ENCODE peak calls at places on chromosomes 5 and 9, in six cellular contexts. M is neuronal stem cell, Y is H9, D is H1, W is mesenchymal stem cell, Z is IMR-90. X is an unnamed sample.

GRCh38 chr5:72611111-72611724 is 104.0 kb upstream of the ZNF366 start:
- DNase-seq in M (peak), Y (peak), D (peak), W (peak), Z (peak), X (peak)

GRCh38 chr5:19334278-19334677 is 653.7 kb downstream of the CDH18 start:
- DNase-seq in M (no peak), Y (no peak), D (no peak), W (no peak), Z (no peak), X (no peak)

GRCh38 chr9:125755340-125755739 is 8.2 kb downstream of the PBX3 start:
- DNase-seq in M (no peak), Y (no peak), D (no peak), W (peak), Z (no peak), X (peak)

GRCh38 chr5:110807174-110807573 is 68.4 kb downstream of the SLC25A46 start:
- DNase-seq in M (no peak), Y (no peak), D (no peak), W (peak), Z (peak), X (no peak)

GRCh38 chr5:36950586-36951457 is 74.3 kb downstream of the NIPBL start:
- DNase-seq in M (no peak), Y (no peak), D (no peak), W (peak), Z (peak), X (no peak)

GRCh38 chr9:113910036-113910639 is 34.0 kb downstream of the ZNF618 start:
- DNase-seq in M (no peak), Y (peak), D (no peak), W (no peak), Z (no peak), X (no peak)

GRCh38 chr9:35114113-35114847 is 1.4 kb downstream of the ATOSB start:
- DNase-seq in M (peak), Y (peak), D (peak), W (peak), Z (peak), X (peak)

GRCh38 chr5:84870369-84870768 is 485.7 kb upstream of the EDIL3 start:
- DNase-seq in M (no peak), Y (no peak), D (no peak), W (no peak), Z (no peak), X (no peak)

GRCh38 chr5:7802855-7803254 is 48.1 kb downstream of the CFAP90 start:
- DNase-seq in M (no peak), Y (no peak), D (no peak), W (no peak), Z (no peak), X (no peak)

GRCh38 chr9:113409883-113410206 is 630 bp downstream of the POLE3 start:
- DNase-seq in M (no peak), Y (no peak), D (no peak), W (no peak), Z (no peak), X (no peak)

GRCh38 chr9:11319477-11320060 is 706.8 kb upstream of the PTPRD start:
- DNase-seq in M (peak), Y (no peak), D (no peak), W (peak), Z (no peak), X (peak)

GRCh38 chr5:6520201-6520600 is 71.5 kb downstream of the UBE2QL1 start:
- DNase-seq in M (no peak), Y (no peak), D (no peak), W (no peak), Z (no peak), X (no peak)

GRCh38 chr5:149666212-149666852 is 63.8 kb upstream of the PPARGC1B start:
- DNase-seq in M (no peak), Y (no peak), D (no peak), W (peak), Z (peak), X (no peak)

GRCh38 chr5:177369050-177369912 is 11.6 kb downstream of the RGS14 start:
- DNase-seq in M (no peak), Y (no peak), D (no peak), W (peak), Z (no peak), X (peak)

GRCh38 chr5:115770466-115770865 is 46.0 kb downstream of the CDO1 start:
- DNase-seq in M (peak), Y (peak), D (peak), W (no peak), Z (peak), X (peak)

GRCh38 chr5:77900691-77901090 is 124.6 kb upstream of the TBCA start:
- DNase-seq in M (no peak), Y (no peak), D (no peak), W (no peak), Z (no peak), X (no peak)

GRCh38 chr9:134066546-134066922 is 1.3 kb downstream of the BRD3 start:
- DNase-seq in M (no peak), Y (no peak), D (no peak), W (peak), Z (peak), X (peak)

GRCh38 chr9:94554078-94554438 is 825 bp upstream of the PCAT7 start:
- DNase-seq in M (peak), Y (no peak), D (no peak), W (no peak), Z (no peak), X (no peak)

GRCh38 chr9:105328872-105329728 is 84.6 kb downstream of the SLC44A1 start:
- DNase-seq in M (no peak), Y (no peak), D (no peak), W (no peak), Z (no peak), X (peak)

GRCh38 chr5:148920646-148921288 is 94.4 kb downstream of the ADRB2 start:
- DNase-seq in M (no peak), Y (peak), D (no peak), W (no peak), Z (no peak), X (no peak)

GRCh38 chr5:150209020-150209635 is 19.3 kb downstream of the SLC6A7 start:
- DNase-seq in M (no peak), Y (no peak), D (no peak), W (peak), Z (peak), X (peak)

GRCh38 chr5:17910318-17910717 is 276.1 kb downstream of the TAF11L14 start:
- DNase-seq in M (no peak), Y (no peak), D (no peak), W (no peak), Z (peak), X (no peak)

GRCh38 chr9:133347515-133347984 is 381 bp downstream of the MED22 start:
- DNase-seq in M (peak), Y (no peak), D (no peak), W (peak), Z (no peak), X (peak)

GRCh38 chr5:128346038-128346437 is 192.0 kb downstream of the FBN2 start:
- DNase-seq in M (no peak), Y (no peak), D (no peak), W (no peak), Z (no peak), X (no peak)

GRCh38 chr9:95175523-95175922 is 142.0 kb downstream of the FANCC start:
- DNase-seq in M (no peak), Y (no peak), D (no peak), W (no peak), Z (no peak), X (no peak)

GRCh38 chr9:93035821-93036351 is 22.6 kb upstream of the SUSD3 start:
- DNase-seq in M (no peak), Y (no peak), D (no peak), W (no peak), Z (no peak), X (no peak)

GRCh38 chr5:95786821-95787408 is 35.6 kb downstream of the GLRX start:
- DNase-seq in M (no peak), Y (no peak), D (no peak), W (no peak), Z (peak), X (peak)

GRCh38 chr9:99368341-99369326 is 146.6 kb downstream of the SEC61B start:
- DNase-seq in M (peak), Y (no peak), D (no peak), W (peak), Z (peak), X (no peak)

GRCh38 chr5:90888511-90889324 is 330.1 kb downstream of the ADGRV1 start:
- DNase-seq in M (no peak), Y (no peak), D (no peak), W (no peak), Z (peak), X (no peak)

GRCh38 chr9:125850231-125850630 is 103.1 kb downstream of the PBX3 start:
- DNase-seq in M (no peak), Y (no peak), D (no peak), W (no peak), Z (no peak), X (no peak)

GRCh38 chr5:55471468-55471867 is 63.3 kb downstream of the PLPP1 start:
- DNase-seq in M (no peak), Y (no peak), D (no peak), W (no peak), Z (no peak), X (no peak)

GRCh38 chr5:124941051-124942049 is 194.9 kb upstream of the ZNF608 start:
- DNase-seq in M (no peak), Y (no peak), D (no peak), W (no peak), Z (no peak), X (no peak)

GRCh38 chr5:170316933-170317332 is 19.4 kb upstream of the LCP2 start:
- DNase-seq in M (no peak), Y (no peak), D (no peak), W (no peak), Z (no peak), X (no peak)

GRCh38 chr9:125558453-125559084 is 148.4 kb downstream of the MAPKAP1 start:
- DNase-seq in M (peak), Y (peak), D (peak), W (peak), Z (peak), X (peak)

GRCh38 chr5:128062172-128062746 is 21.3 kb upstream of the SLC12A2 start:
- DNase-seq in M (no peak), Y (no peak), D (no peak), W (peak), Z (peak), X (no peak)

GRCh38 chr9:91766301-91766700 is 183.7 kb downstream of the ROR2 start:
- DNase-seq in M (no peak), Y (no peak), D (no peak), W (no peak), Z (no peak), X (no peak)

GRCh38 chr5:151195622-151196021 is 28.3 kb downstream of the CCDC69 start:
- DNase-seq in M (no peak), Y (no peak), D (no peak), W (no peak), Z (no peak), X (no peak)

GRCh38 chr5:116361171-116361967 is 213.3 kb downstream of the SEMA6A start:
- DNase-seq in M (peak), Y (peak), D (peak), W (peak), Z (no peak), X (peak)

GRCh38 chr5:5352675-5353074 is 69.8 kb upstream of the ICE1 start:
- DNase-seq in M (no peak), Y (no peak), D (no peak), W (no peak), Z (no peak), X (no peak)
- H3K23ac ChIP-seq in M (peak), Y (no peak), D (no peak), W (no peak), Z (no peak), X (no peak)

DNA sequence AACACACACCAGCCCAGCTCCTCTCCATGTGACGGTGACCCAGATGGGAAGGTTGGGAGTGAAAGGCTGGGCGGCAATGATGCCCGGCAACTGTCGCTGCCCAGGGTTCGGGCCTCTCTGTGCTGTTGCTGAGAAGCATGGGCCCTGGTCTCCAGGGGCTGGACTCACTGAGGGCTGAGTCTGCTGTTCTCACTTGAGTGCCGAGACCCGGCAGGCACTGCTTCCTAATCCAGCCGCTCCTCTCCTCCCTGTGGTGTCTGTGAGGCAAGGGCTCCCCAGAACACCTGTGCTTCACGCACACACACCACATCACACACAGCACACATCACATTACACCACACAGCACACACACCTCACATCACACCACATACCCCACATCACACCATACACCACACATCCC is 493.6 kb downstream of the GADD45G start:
- DNase-seq in M (no peak), Y (no peak), D (no peak), W (no peak), Z (no peak), X (no peak)
- H3K23ac ChIP-seq in M (no peak), Y (no peak), D (peak), W (no peak), Z (no peak), X (no peak)

DNA sequence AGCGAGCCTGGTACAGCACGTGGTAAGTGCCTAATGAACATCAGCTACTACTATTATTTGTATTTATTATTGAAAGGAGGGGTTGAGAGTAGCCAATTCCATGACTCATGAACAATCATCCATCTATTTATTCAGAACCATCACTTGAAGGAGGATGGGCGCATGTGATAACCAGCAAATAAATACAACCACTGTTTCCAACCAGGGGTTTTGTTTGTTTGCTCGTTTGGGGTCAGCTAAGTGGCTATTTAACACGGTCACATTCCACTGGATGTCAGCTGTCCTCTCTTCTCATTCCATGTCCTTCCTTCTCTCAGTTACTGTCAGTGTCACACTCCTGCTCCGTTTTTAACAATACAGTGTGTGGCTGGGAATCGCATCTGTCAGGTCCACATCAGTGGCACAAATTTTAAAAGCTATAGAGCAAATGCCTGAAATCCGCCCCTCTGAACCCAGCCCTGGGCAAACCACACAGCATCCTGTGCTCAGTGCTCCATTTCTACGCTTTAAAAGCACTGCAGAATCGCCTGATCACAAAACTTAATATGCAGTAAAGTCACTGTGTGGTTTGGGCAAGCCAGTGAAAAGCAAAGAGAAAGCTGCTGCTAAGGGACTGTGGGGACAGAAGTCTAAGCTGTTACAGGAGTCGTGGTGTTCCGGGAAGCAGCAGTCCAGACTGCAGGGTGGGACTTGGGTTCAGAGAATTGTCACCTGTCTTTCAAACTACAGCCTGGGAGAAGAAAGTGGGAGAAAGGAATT is 8.5 kb downstream of the RAPGEF1 start:
- DNase-seq in M (no peak), Y (no peak), D (no peak), W (peak), Z (peak), X (no peak)
- H3K23ac ChIP-seq in M (no peak), Y (no peak), D (no peak), W (no peak), Z (peak), X (peak)

DNA sequence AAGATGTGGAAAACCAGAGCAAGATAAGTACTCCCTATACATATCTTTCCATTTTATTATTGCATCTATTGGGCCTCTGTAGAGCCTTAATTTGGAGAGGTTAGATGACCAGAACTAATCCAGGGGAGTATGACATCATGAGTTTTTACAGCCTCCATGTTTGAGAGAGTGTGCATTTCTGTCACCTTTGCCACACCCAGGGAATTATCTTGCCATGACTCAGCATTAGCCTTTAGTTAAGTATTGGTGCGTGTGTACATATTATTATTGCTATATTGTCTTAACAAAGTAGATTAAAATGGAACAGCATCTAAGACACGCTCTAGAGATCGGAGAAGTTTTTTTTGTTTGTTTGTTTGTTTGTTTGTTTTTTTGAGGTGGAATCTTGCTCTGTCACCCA is 27.6 kb downstream of the DIMT1 start:
- DNase-seq in M (no peak), Y (no peak), D (no peak), W (no peak), Z (peak), X (no peak)
- H3K23ac ChIP-seq in M (no peak), Y (no peak), D (no peak), W (no peak), Z (no peak), X (no peak)

DNA sequence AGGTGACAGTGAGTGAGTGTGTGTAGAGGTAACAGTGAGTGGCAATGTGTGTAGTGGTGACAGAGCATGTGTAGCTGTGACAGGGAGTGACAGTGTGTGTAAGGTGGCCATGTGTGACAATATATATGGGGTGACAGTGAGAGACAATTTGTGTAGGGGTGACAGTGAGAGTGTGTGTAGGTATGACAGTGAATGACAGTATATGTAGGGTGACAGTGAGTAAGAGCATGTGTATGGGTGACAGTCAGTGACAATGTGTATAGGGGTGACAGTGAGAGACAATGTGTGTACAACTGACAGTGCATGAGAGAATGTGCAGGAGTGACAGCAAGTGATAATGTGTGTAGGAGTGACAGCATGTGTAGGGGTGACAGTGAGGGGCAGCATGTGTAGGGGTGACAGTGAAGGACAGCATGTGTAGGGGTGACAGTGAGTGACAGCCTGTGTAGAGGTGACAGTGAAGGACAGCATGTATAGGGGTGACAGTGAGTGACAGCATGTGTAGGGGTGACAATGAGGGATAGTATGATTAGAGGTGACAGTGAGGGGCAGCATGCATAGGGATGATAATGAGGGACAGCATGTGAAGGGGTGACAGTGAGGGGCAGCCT is 10.1 kb upstream of the GAPT start:
- DNase-seq in M (no peak), Y (no peak), D (no peak), W (no peak), Z (no peak), X (no peak)
- H3K23ac ChIP-seq in M (peak), Y (peak), D (peak), W (no peak), Z (no peak), X (no peak)

DNA sequence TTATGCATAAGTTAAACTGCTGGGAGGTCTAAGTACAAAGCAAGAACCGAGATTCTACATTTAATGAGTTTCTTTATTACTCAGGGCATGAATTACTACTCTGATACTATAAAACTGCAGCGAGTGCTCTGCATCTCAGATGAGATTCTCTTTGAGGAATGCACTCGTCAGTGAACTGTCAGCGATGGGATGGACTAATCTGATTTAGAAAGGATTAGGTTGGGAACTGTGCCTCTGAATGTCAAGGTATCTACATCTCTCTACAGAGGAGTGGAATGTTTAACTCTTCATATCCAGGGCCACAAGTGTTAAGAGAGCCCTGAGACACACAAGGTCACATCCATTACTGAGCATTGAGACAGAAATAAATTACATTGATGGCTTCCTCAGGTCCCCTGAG is 270.2 kb upstream of the TLE4 start:
- DNase-seq in M (no peak), Y (no peak), D (no peak), W (no peak), Z (no peak), X (peak)
- H3K23ac ChIP-seq in M (no peak), Y (no peak), D (no peak), W (no peak), Z (no peak), X (no peak)